ENCODE peak calls at places on chromosomes 5 and 9, in ten cellular contexts. One of them, this sample, is unnamed.

GRCh38 chr5:34688015-34688800 is 32.1 kb downstream of the RAI14 start:
- DNase-seq in MCF 10A: no peak
- DNase-seq in EL: no peak
- DNase-seq in gastrocnemius medialis: no peak
- DNase-seq in cerebellar cortex: no peak
- DNase-seq in NT2/D1: no peak
- DNase-seq in renal cortical epithelial cell: no peak
- DNase-seq in activated naive CD4-positive, alpha-beta T cell treated with Interleukin-2 at 50 U/mL for 16 hours: no peak
- DNase-seq in HT1080: no peak
- DNase-seq in H1: no peak
- DNase-seq in this sample: no peak

GRCh38 chr5:143713331-143714032 is 98.5 kb upstream of the HMHB1 start:
- DNase-seq in EL: no peak
- DNase-seq in H1: no peak
- DNase-seq in cerebellar cortex: peak
- DNase-seq in gastrocnemius medialis: no peak
- DNase-seq in activated naive CD4-positive, alpha-beta T cell treated with Interleukin-2 at 50 U/mL for 16 hours: no peak
- DNase-seq in MCF 10A: peak
- DNase-seq in NT2/D1: no peak
- DNase-seq in renal cortical epithelial cell: no peak
- DNase-seq in HT1080: no peak
- DNase-seq in this sample: no peak

GRCh38 chr5:26833596-26833995 is 204.8 kb downstream of the CDH9 start:
- DNase-seq in EL: no peak
- DNase-seq in gastrocnemius medialis: no peak
- DNase-seq in H1: no peak
- DNase-seq in activated naive CD4-positive, alpha-beta T cell treated with Interleukin-2 at 50 U/mL for 16 hours: no peak
- DNase-seq in renal cortical epithelial cell: no peak
- DNase-seq in HT1080: peak
- DNase-seq in cerebellar cortex: no peak
- DNase-seq in NT2/D1: no peak
- DNase-seq in MCF 10A: peak
- DNase-seq in this sample: no peak

GRCh38 chr9:128340691-128341434 is 536 bp downstream of the SLC27A4 start:
- DNase-seq in MCF 10A: no peak
- DNase-seq in activated naive CD4-positive, alpha-beta T cell treated with Interleukin-2 at 50 U/mL for 16 hours: peak
- DNase-seq in renal cortical epithelial cell: no peak
- DNase-seq in cerebellar cortex: no peak
- DNase-seq in EL: peak
- DNase-seq in HT1080: no peak
- DNase-seq in H1: no peak
- DNase-seq in gastrocnemius medialis: peak
- DNase-seq in NT2/D1: no peak
- DNase-seq in this sample: no peak

GRCh38 chr9:131346559-131346958 is 47.3 kb upstream of the PRRC2B start:
- DNase-seq in HT1080: no peak
- DNase-seq in NT2/D1: no peak
- DNase-seq in cerebellar cortex: no peak
- DNase-seq in activated naive CD4-positive, alpha-beta T cell treated with Interleukin-2 at 50 U/mL for 16 hours: no peak
- DNase-seq in MCF 10A: no peak
- DNase-seq in EL: no peak
- DNase-seq in gastrocnemius medialis: peak
- DNase-seq in renal cortical epithelial cell: no peak
- DNase-seq in H1: no peak
- DNase-seq in this sample: no peak

GRCh38 chr5:21862986-21863385 is 990.2 kb downstream of the CDH12 start:
- DNase-seq in MCF 10A: no peak
- DNase-seq in EL: no peak
- DNase-seq in renal cortical epithelial cell: no peak
- DNase-seq in cerebellar cortex: no peak
- DNase-seq in gastrocnemius medialis: no peak
- DNase-seq in H1: no peak
- DNase-seq in activated naive CD4-positive, alpha-beta T cell treated with Interleukin-2 at 50 U/mL for 16 hours: no peak
- DNase-seq in HT1080: no peak
- DNase-seq in NT2/D1: no peak
- DNase-seq in this sample: no peak

GRCh38 chr9:125690679-125691078 is 16.3 kb downstream of the MAPKAP1 start:
- DNase-seq in MCF 10A: no peak
- DNase-seq in activated naive CD4-positive, alpha-beta T cell treated with Interleukin-2 at 50 U/mL for 16 hours: no peak
- DNase-seq in gastrocnemius medialis: no peak
- DNase-seq in NT2/D1: no peak
- DNase-seq in cerebellar cortex: no peak
- DNase-seq in HT1080: no peak
- DNase-seq in renal cortical epithelial cell: no peak
- DNase-seq in H1: no peak
- DNase-seq in EL: no peak
- DNase-seq in this sample: no peak

GRCh38 chr5:37844004-37844403 is 4.2 kb upstream of the GDNF start:
- DNase-seq in H1: no peak
- DNase-seq in cerebellar cortex: no peak
- DNase-seq in gastrocnemius medialis: no peak
- DNase-seq in activated naive CD4-positive, alpha-beta T cell treated with Interleukin-2 at 50 U/mL for 16 hours: no peak
- DNase-seq in MCF 10A: no peak
- DNase-seq in HT1080: no peak
- DNase-seq in EL: no peak
- DNase-seq in renal cortical epithelial cell: no peak
- DNase-seq in NT2/D1: no peak
- DNase-seq in this sample: no peak

GRCh38 chr5:179313849-179314521 is 31.3 kb downstream of the ADAMTS2 start:
- DNase-seq in gastrocnemius medialis: peak
- DNase-seq in renal cortical epithelial cell: no peak
- DNase-seq in EL: peak
- DNase-seq in NT2/D1: no peak
- DNase-seq in cerebellar cortex: peak
- DNase-seq in HT1080: no peak
- DNase-seq in activated naive CD4-positive, alpha-beta T cell treated with Interleukin-2 at 50 U/mL for 16 hours: no peak
- DNase-seq in MCF 10A: no peak
- DNase-seq in H1: no peak
- DNase-seq in this sample: peak

GRCh38 chr9:116208417-116209232 is 55.0 kb downstream of the PAPPA start:
- DNase-seq in cerebellar cortex: no peak
- DNase-seq in NT2/D1: no peak
- DNase-seq in EL: peak
- DNase-seq in gastrocnemius medialis: no peak
- DNase-seq in HT1080: peak
- DNase-seq in MCF 10A: peak
- DNase-seq in renal cortical epithelial cell: no peak
- DNase-seq in H1: no peak
- DNase-seq in activated naive CD4-positive, alpha-beta T cell treated with Interleukin-2 at 50 U/mL for 16 hours: no peak
- DNase-seq in this sample: no peak

GRCh38 chr9:109213300-109214121 is 46.5 kb upstream of the FRRS1L start:
- DNase-seq in renal cortical epithelial cell: no peak
- DNase-seq in HT1080: no peak
- DNase-seq in activated naive CD4-positive, alpha-beta T cell treated with Interleukin-2 at 50 U/mL for 16 hours: no peak
- DNase-seq in gastrocnemius medialis: no peak
- DNase-seq in MCF 10A: no peak
- DNase-seq in EL: no peak
- DNase-seq in cerebellar cortex: no peak
- DNase-seq in H1: no peak
- DNase-seq in NT2/D1: no peak
- DNase-seq in this sample: no peak

GRCh38 chr5:15014809-15015208 is 143.2 kb upstream of the ANKH start:
- DNase-seq in HT1080: no peak
- DNase-seq in MCF 10A: no peak
- DNase-seq in cerebellar cortex: no peak
- DNase-seq in NT2/D1: no peak
- DNase-seq in renal cortical epithelial cell: peak
- DNase-seq in activated naive CD4-positive, alpha-beta T cell treated with Interleukin-2 at 50 U/mL for 16 hours: no peak
- DNase-seq in gastrocnemius medialis: no peak
- DNase-seq in EL: peak
- DNase-seq in H1: no peak
- DNase-seq in this sample: no peak

GRCh38 chr5:72702881-72703434 is 113.5 kb upstream of the TNPO1 start:
- DNase-seq in H1: no peak
- DNase-seq in cerebellar cortex: no peak
- DNase-seq in HT1080: no peak
- DNase-seq in gastrocnemius medialis: no peak
- DNase-seq in activated naive CD4-positive, alpha-beta T cell treated with Interleukin-2 at 50 U/mL for 16 hours: no peak
- DNase-seq in renal cortical epithelial cell: no peak
- DNase-seq in EL: no peak
- DNase-seq in NT2/D1: no peak
- DNase-seq in MCF 10A: peak
- DNase-seq in this sample: no peak

GRCh38 chr5:161549106-161549505 is 2.6 kb upstream of the GABRB2 start:
- DNase-seq in EL: no peak
- DNase-seq in cerebellar cortex: peak
- DNase-seq in activated naive CD4-positive, alpha-beta T cell treated with Interleukin-2 at 50 U/mL for 16 hours: no peak
- DNase-seq in H1: no peak
- DNase-seq in gastrocnemius medialis: no peak
- DNase-seq in NT2/D1: no peak
- DNase-seq in MCF 10A: no peak
- DNase-seq in HT1080: no peak
- DNase-seq in renal cortical epithelial cell: peak
- DNase-seq in this sample: no peak

GRCh38 chr5:14155075-14155474 is 11.9 kb downstream of the TRIO start:
- DNase-seq in renal cortical epithelial cell: no peak
- DNase-seq in activated naive CD4-positive, alpha-beta T cell treated with Interleukin-2 at 50 U/mL for 16 hours: no peak
- DNase-seq in EL: no peak
- DNase-seq in HT1080: no peak
- DNase-seq in gastrocnemius medialis: no peak
- DNase-seq in NT2/D1: no peak
- DNase-seq in cerebellar cortex: no peak
- DNase-seq in H1: no peak
- DNase-seq in MCF 10A: no peak
- DNase-seq in this sample: no peak

GRCh38 chr9:125994066-125994943 is 247.1 kb downstream of the PBX3 start:
- DNase-seq in EL: no peak
- DNase-seq in HT1080: no peak
- DNase-seq in NT2/D1: no peak
- DNase-seq in MCF 10A: no peak
- DNase-seq in H1: no peak
- DNase-seq in renal cortical epithelial cell: no peak
- DNase-seq in cerebellar cortex: no peak
- DNase-seq in gastrocnemius medialis: no peak
- DNase-seq in activated naive CD4-positive, alpha-beta T cell treated with Interleukin-2 at 50 U/mL for 16 hours: no peak
- DNase-seq in this sample: no peak

GRCh38 chr9:7777776-7778175 is 21.8 kb downstream of the DMAC1 start:
- DNase-seq in H1: no peak
- DNase-seq in gastrocnemius medialis: no peak
- DNase-seq in NT2/D1: no peak
- DNase-seq in MCF 10A: peak
- DNase-seq in EL: no peak
- DNase-seq in activated naive CD4-positive, alpha-beta T cell treated with Interleukin-2 at 50 U/mL for 16 hours: no peak
- DNase-seq in renal cortical epithelial cell: no peak
- DNase-seq in cerebellar cortex: no peak
- DNase-seq in HT1080: peak
- DNase-seq in this sample: no peak

GRCh38 chr9:77495834-77496671 is 152.1 kb downstream of the GNA14 start:
- DNase-seq in HT1080: no peak
- DNase-seq in activated naive CD4-positive, alpha-beta T cell treated with Interleukin-2 at 50 U/mL for 16 hours: no peak
- DNase-seq in H1: no peak
- DNase-seq in renal cortical epithelial cell: peak
- DNase-seq in NT2/D1: no peak
- DNase-seq in EL: peak
- DNase-seq in MCF 10A: no peak
- DNase-seq in gastrocnemius medialis: no peak
- DNase-seq in cerebellar cortex: no peak
- DNase-seq in this sample: peak

GRCh38 chr9:5999443-6000104 is 15.8 kb downstream of the RANBP6 start:
- DNase-seq in cerebellar cortex: no peak
- DNase-seq in NT2/D1: no peak
- DNase-seq in MCF 10A: no peak
- DNase-seq in gastrocnemius medialis: no peak
- DNase-seq in EL: no peak
- DNase-seq in HT1080: no peak
- DNase-seq in H1: no peak
- DNase-seq in renal cortical epithelial cell: no peak
- DNase-seq in activated naive CD4-positive, alpha-beta T cell treated with Interleukin-2 at 50 U/mL for 16 hours: no peak
- DNase-seq in this sample: no peak

GRCh38 chr9:112535811-112536210 is 49.2 kb downstream of the KIAA1958 start:
- DNase-seq in renal cortical epithelial cell: no peak
- DNase-seq in EL: peak
- DNase-seq in gastrocnemius medialis: no peak
- DNase-seq in HT1080: peak
- DNase-seq in NT2/D1: no peak
- DNase-seq in H1: no peak
- DNase-seq in activated naive CD4-positive, alpha-beta T cell treated with Interleukin-2 at 50 U/mL for 16 hours: no peak
- DNase-seq in cerebellar cortex: no peak
- DNase-seq in MCF 10A: no peak
- DNase-seq in this sample: peak

GRCh38 chr9:131092030-131092429 is 4.3 kb upstream of the AIF1L start:
- DNase-seq in gastrocnemius medialis: no peak
- DNase-seq in renal cortical epithelial cell: no peak
- DNase-seq in NT2/D1: no peak
- DNase-seq in H1: no peak
- DNase-seq in MCF 10A: no peak
- DNase-seq in cerebellar cortex: no peak
- DNase-seq in EL: no peak
- DNase-seq in activated naive CD4-positive, alpha-beta T cell treated with Interleukin-2 at 50 U/mL for 16 hours: no peak
- DNase-seq in HT1080: no peak
- DNase-seq in this sample: no peak

GRCh38 chr9:16282216-16282615 is 588.3 kb downstream of the BNC2 start:
- DNase-seq in cerebellar cortex: no peak
- DNase-seq in MCF 10A: peak
- DNase-seq in EL: peak
- DNase-seq in NT2/D1: no peak
- DNase-seq in activated naive CD4-positive, alpha-beta T cell treated with Interleukin-2 at 50 U/mL for 16 hours: no peak
- DNase-seq in renal cortical epithelial cell: peak
- DNase-seq in gastrocnemius medialis: no peak
- DNase-seq in H1: no peak
- DNase-seq in HT1080: no peak
- DNase-seq in this sample: no peak

GRCh38 chr5:180643191-180643851 is 6.1 kb downstream of the FLT4 start:
- DNase-seq in HT1080: no peak
- DNase-seq in NT2/D1: no peak
- DNase-seq in MCF 10A: no peak
- DNase-seq in H1: no peak
- DNase-seq in cerebellar cortex: no peak
- DNase-seq in activated naive CD4-positive, alpha-beta T cell treated with Interleukin-2 at 50 U/mL for 16 hours: no peak
- DNase-seq in renal cortical epithelial cell: no peak
- DNase-seq in gastrocnemius medialis: no peak
- DNase-seq in EL: no peak
- DNase-seq in this sample: no peak

GRCh38 chr5:135377751-135378680 is 21.0 kb downstream of the MACROH2A1 start:
- DNase-seq in HT1080: no peak
- DNase-seq in cerebellar cortex: no peak
- DNase-seq in MCF 10A: no peak
- DNase-seq in gastrocnemius medialis: no peak
- DNase-seq in H1: no peak
- DNase-seq in NT2/D1: no peak
- DNase-seq in renal cortical epithelial cell: no peak
- DNase-seq in EL: peak
- DNase-seq in activated naive CD4-positive, alpha-beta T cell treated with Interleukin-2 at 50 U/mL for 16 hours: no peak
- DNase-seq in this sample: no peak

GRCh38 chr5:78984611-78985406 is at the start of gene ARSB:
- DNase-seq in gastrocnemius medialis: peak
- DNase-seq in NT2/D1: peak
- DNase-seq in MCF 10A: peak
- DNase-seq in activated naive CD4-positive, alpha-beta T cell treated with Interleukin-2 at 50 U/mL for 16 hours: peak
- DNase-seq in EL: peak
- DNase-seq in H1: peak
- DNase-seq in HT1080: peak
- DNase-seq in cerebellar cortex: peak
- DNase-seq in renal cortical epithelial cell: peak
- DNase-seq in this sample: peak

GRCh38 chr5:142063878-142064331 is 44.7 kb upstream of the NDFIP1 start:
- DNase-seq in MCF 10A: no peak
- DNase-seq in HT1080: peak
- DNase-seq in EL: peak
- DNase-seq in activated naive CD4-positive, alpha-beta T cell treated with Interleukin-2 at 50 U/mL for 16 hours: peak
- DNase-seq in cerebellar cortex: peak
- DNase-seq in NT2/D1: no peak
- DNase-seq in H1: no peak
- DNase-seq in renal cortical epithelial cell: peak
- DNase-seq in gastrocnemius medialis: peak
- DNase-seq in this sample: peak

GRCh38 chr5:126780165-126780827 is 3.4 kb downstream of the LMNB1 start:
- DNase-seq in NT2/D1: no peak
- DNase-seq in H1: no peak
- DNase-seq in gastrocnemius medialis: peak
- DNase-seq in EL: peak
- DNase-seq in cerebellar cortex: peak
- DNase-seq in HT1080: peak
- DNase-seq in activated naive CD4-positive, alpha-beta T cell treated with Interleukin-2 at 50 U/mL for 16 hours: peak
- DNase-seq in MCF 10A: peak
- DNase-seq in renal cortical epithelial cell: peak
- DNase-seq in this sample: peak